ENCODE peak calls at places on chromosome 17, in seven cellular contexts. C, G, J, Y, O, W and F are unnamed samples.

GRCh38 chr17:70767102-70767701 is 597.9 kb downstream of the KCNJ2 start:
- DNase-seq in C (no peak), G (no peak), J (peak; percentile 60), Y (peak; percentile 4), O (no peak), W (peak; percentile 31), F (peak; percentile 5)

GRCh38 chr17:81036128-81036891 is 1.4 kb downstream of the BAIAP2 start:
- DNase-seq in C (no peak), G (no peak), J (no peak), Y (no peak), O (no peak), W (no peak), F (no peak)

GRCh38 chr17:27072885-27073284 is 221.0 kb upstream of the WSB1 start:
- DNase-seq in C (no peak), G (no peak), J (no peak), Y (no peak), O (no peak), W (no peak), F (no peak)

GRCh38 chr17:19022747-19023146 is 18.2 kb upstream of the FAM83G start:
- DNase-seq in C (no peak), G (no peak), J (no peak), Y (no peak), O (no peak), W (no peak), F (no peak)

GRCh38 chr17:81241648-81242420 is 2.7 kb downstream of the NDUFAF8 start:
- DNase-seq in C (peak; percentile 73), G (no peak), J (peak; percentile 96), Y (peak; percentile 84), O (peak; percentile 50), W (peak; percentile 57), F (peak; percentile 79)

GRCh38 chr17:57121308-57122042 is 36.4 kb downstream of the AKAP1 start:
- DNase-seq in C (no peak), G (no peak), J (peak; percentile 80), Y (peak; percentile 59), O (no peak), W (no peak), F (no peak)

GRCh38 chr17:63838586-63839184 is 3.8 kb downstream of the SMARCD2 start:
- DNase-seq in C (no peak), G (no peak), J (no peak), Y (no peak), O (no peak), W (no peak), F (no peak)

GRCh38 chr17:28385037-28385797 is 13.7 kb downstream of the SARM1 start:
- DNase-seq in C (no peak), G (no peak), J (no peak), Y (no peak), O (no peak), W (no peak), F (no peak)

GRCh38 chr17:15157051-15157450 is 108.1 kb downstream of the PMP22 start:
- DNase-seq in C (no peak), G (no peak), J (no peak), Y (no peak), O (no peak), W (no peak), F (no peak)

GRCh38 chr17:80791758-80792284 is 199.8 kb upstream of the CHMP6 start:
- DNase-seq in C (no peak), G (no peak), J (no peak), Y (peak; percentile 72), O (no peak), W (peak; percentile 85), F (no peak)

GRCh38 chr17:43468746-43469544 is 14.8 kb upstream of the DHX8 start:
- DNase-seq in C (no peak), G (no peak), J (no peak), Y (no peak), O (no peak), W (peak; percentile 74), F (no peak)

GRCh38 chr17:3983945-3984484 is 19.8 kb upstream of the ATP2A3 start:
- DNase-seq in C (no peak), G (no peak), J (peak; percentile 25), Y (no peak), O (no peak), W (no peak), F (no peak)

GRCh38 chr17:410674-411401 is 58.2 kb upstream of the RPH3AL start:
- DNase-seq in C (no peak), G (no peak), J (peak; percentile 48), Y (peak; percentile 22), O (no peak), W (no peak), F (no peak)

GRCh38 chr17:73288534-73289302 is 23.1 kb downstream of the CDC42EP4 start:
- DNase-seq in C (no peak), G (no peak), J (no peak), Y (peak; percentile 75), O (no peak), W (peak; percentile 97), F (no peak)

GRCh38 chr17:9258115-9259020 is 237.1 kb downstream of the NTN1 start:
- DNase-seq in C (no peak), G (no peak), J (no peak), Y (no peak), O (no peak), W (peak; percentile 67), F (no peak)

GRCh38 chr17:43734376-43734775 is 24.2 kb downstream of the SOST start:
- DNase-seq in C (no peak), G (no peak), J (no peak), Y (no peak), O (no peak), W (no peak), F (no peak)

GRCh38 chr17:5832886-5833285 is 237.3 kb upstream of the WSCD1 start:
- DNase-seq in C (no peak), G (no peak), J (no peak), Y (no peak), O (no peak), W (peak; percentile 37), F (no peak)

GRCh38 chr17:42920922-42921321 is 20.3 kb downstream of the G6PC1 start:
- DNase-seq in C (no peak), G (no peak), J (no peak), Y (no peak), O (no peak), W (peak; percentile 18), F (no peak)

GRCh38 chr17:44830359-44831269 is 527 bp upstream of the GJC1 start:
- DNase-seq in C (no peak), G (no peak), J (no peak), Y (no peak), O (peak; percentile 67), W (no peak), F (no peak)

GRCh38 chr17:80703109-80703508 is 158.5 kb downstream of the RPTOR start:
- DNase-seq in C (no peak), G (no peak), J (no peak), Y (no peak), O (no peak), W (no peak), F (no peak)

GRCh38 chr17:29697371-29697770 is 74.7 kb upstream of the CORO6 start:
- DNase-seq in C (no peak), G (no peak), J (no peak), Y (no peak), O (no peak), W (no peak), F (no peak)

GRCh38 chr17:29698019-29698777 is 75.5 kb upstream of the CORO6 start:
- DNase-seq in C (no peak), G (no peak), J (no peak), Y (no peak), O (no peak), W (no peak), F (no peak)

GRCh38 chr17:29698837-29699236 is 76.1 kb upstream of the CORO6 start:
- DNase-seq in C (no peak), G (no peak), J (no peak), Y (no peak), O (no peak), W (no peak), F (no peak)

GRCh38 chr17:29694923-29695563 is 72.3 kb upstream of the CORO6 start:
- DNase-seq in C (no peak), G (no peak), J (no peak), Y (no peak), O (no peak), W (no peak), F (no peak)

GRCh38 chr17:29699283-29699682 is 76.6 kb upstream of the CORO6 start:
- DNase-seq in C (no peak), G (no peak), J (no peak), Y (no peak), O (no peak), W (no peak), F (no peak)
- TF ChIP-seq POLR2AphosphoS5 in C (no peak), G (no peak), J (no peak), Y (no peak), O (no peak), W (no peak), F (no peak)

GRCh38 chr17:76365256-76365903 is 11.7 kb upstream of the PRPSAP1 start:
- DNase-seq in C (no peak), G (no peak), J (no peak), Y (peak; percentile 5), O (no peak), W (no peak), F (no peak)
- TF ChIP-seq TAF1 in C (no peak), G (no peak), J (no peak), Y (no peak), O (no peak), W (no peak), F (no peak)

GRCh38 chr17:31495049-31495885 is 103.8 kb downstream of the RAB11FIP4 start:
- DNase-seq in C (no peak), G (no peak), J (peak; percentile 50), Y (no peak), O (no peak), W (no peak), F (no peak)

GRCh38 chr17:31492880-31493655 is 101.6 kb downstream of the RAB11FIP4 start:
- DNase-seq in C (peak; percentile 45), G (peak; percentile 58), J (no peak), Y (peak; percentile 66), O (no peak), W (no peak), F (peak; percentile 53)

GRCh38 chr17:31493656-31494155 is 102.2 kb downstream of the RAB11FIP4 start:
- DNase-seq in C (no peak), G (no peak), J (no peak), Y (no peak), O (no peak), W (no peak), F (no peak)

GRCh38 chr17:31496097-31496496 is 104.6 kb downstream of the RAB11FIP4 start:
- DNase-seq in C (no peak), G (no peak), J (no peak), Y (no peak), O (no peak), W (no peak), F (no peak)

GRCh38 chr17:31494259-31495048 is 103.0 kb downstream of the RAB11FIP4 start:
- DNase-seq in C (peak; percentile 48), G (peak; percentile 83), J (no peak), Y (no peak), O (no peak), W (no peak), F (peak; percentile 46)
- TF ChIP-seq POLR2AphosphoS5 in C (no peak), G (peak; percentile 30), J (no peak), Y (no peak), O (no peak), W (no peak), F (no peak)

GRCh38 chr17:62661337-62661736 is 33.9 kb downstream of the MRC2 start:
- DNase-seq in C (no peak), G (no peak), J (no peak), Y (no peak), O (no peak), W (no peak), F (no peak)
- TF ChIP-seq TAF1 in C (no peak), G (no peak), J (no peak), Y (no peak), O (no peak), W (no peak), F (no peak)